ENCODE peak calls at places on chromosomes 16 and 17, in ten cellular contexts. A, Q, Y, N, S, H, F, T, O and M are unnamed samples.

GRCh38 chr17:72978593-72979218 is 113.8 kb downstream of the SLC39A11 start:
- DNase-seq in A (peak; percentile 14), Q (no peak), Y (peak; percentile 85), N (no peak), S (no peak), H (no peak), F (no peak), T (no peak), O (no peak), M (no peak)

GRCh38 chr16:85915125-85915845 is 16.3 kb downstream of the IRF8 start:
- DNase-seq in A (no peak), Q (no peak), Y (no peak), N (no peak), S (no peak), H (no peak), F (no peak), T (no peak), O (no peak), M (no peak)

GRCh38 chr17:68107373-68107772 is 71.8 kb downstream of the KPNA2 start:
- DNase-seq in A (no peak), Q (no peak), Y (no peak), N (no peak), S (no peak), H (no peak), F (no peak), T (no peak), O (no peak), M (no peak)

GRCh38 chr17:49576121-49576905 is 642 bp downstream of the NXPH3 start:
- DNase-seq in A (peak; percentile 56), Q (peak; percentile 25), Y (peak; percentile 40), N (no peak), S (no peak), H (peak; percentile 67), F (peak; percentile 78), T (peak; percentile 80), O (no peak), M (no peak)

GRCh38 chr16:57446530-57447141 is 549 bp downstream of the CIAPIN1 start:
- DNase-seq in A (peak; percentile 64), Q (peak; percentile 18), Y (peak; percentile 68), N (peak; percentile 30), S (peak; percentile 1), H (peak; percentile 57), F (peak; percentile 67), T (peak; percentile 35), O (no peak), M (no peak)

GRCh38 chr16:89409161-89409711 is 81.1 kb downstream of the ANKRD11 start:
- DNase-seq in A (peak; percentile 44), Q (no peak), Y (peak; percentile 56), N (peak; percentile 65), S (no peak), H (peak; percentile 76), F (peak; percentile 77), T (peak; percentile 59), O (no peak), M (no peak)

GRCh38 chr16:48949636-48950035 is 332.0 kb downstream of the CBLN1 start:
- DNase-seq in A (no peak), Q (no peak), Y (peak; percentile 52), N (no peak), S (no peak), H (peak; percentile 6), F (no peak), T (peak; percentile 70), O (no peak), M (no peak)

GRCh38 chr17:32831223-32831622 is 45.7 kb downstream of the MYO1D start:
- DNase-seq in A (no peak), Q (no peak), Y (no peak), N (no peak), S (no peak), H (no peak), F (no peak), T (no peak), O (no peak), M (no peak)

GRCh38 chr16:1972490-1972877 is 631 bp downstream of the TBL3 start:
- DNase-seq in A (no peak), Q (no peak), Y (peak; percentile 44), N (no peak), S (no peak), H (peak; percentile 55), F (peak; percentile 78), T (no peak), O (no peak), M (no peak)

GRCh38 chr17:76969598-76970172 is 101.5 kb downstream of the MGAT5B start:
- DNase-seq in A (no peak), Q (peak; percentile 53), Y (no peak), N (no peak), S (peak; percentile 31), H (peak; percentile 12), F (peak; percentile 24), T (no peak), O (no peak), M (no peak)

GRCh38 chr16:67936124-67936875 is at the start of gene PSMB10:
- DNase-seq in A (peak; percentile 68), Q (no peak), Y (peak; percentile 91), N (no peak), S (no peak), H (peak; percentile 53), F (peak; percentile 59), T (peak; percentile 86), O (peak; percentile 77), M (no peak)

GRCh38 chr17:71501716-71502115 is 619.1 kb upstream of the SOX9 start:
- DNase-seq in A (no peak), Q (no peak), Y (no peak), N (no peak), S (no peak), H (no peak), F (no peak), T (no peak), O (no peak), M (no peak)

GRCh38 chr16:67525176-67525860 is 3.3 kb upstream of the RIPOR1 start:
- DNase-seq in A (no peak), Q (no peak), Y (no peak), N (no peak), S (no peak), H (peak; percentile 72), F (peak; percentile 46), T (peak; percentile 65), O (no peak), M (no peak)

GRCh38 chr16:12721841-12722467 is 81.7 kb downstream of the CPPED1 start:
- DNase-seq in A (no peak), Q (no peak), Y (no peak), N (no peak), S (no peak), H (no peak), F (no peak), T (no peak), O (no peak), M (peak; percentile 89)

GRCh38 chr17:81722184-81723120 is 10.4 kb downstream of the SLC25A10 start:
- DNase-seq in A (no peak), Q (peak; percentile 18), Y (no peak), N (no peak), S (no peak), H (no peak), F (peak; percentile 45), T (no peak), O (peak; percentile 83), M (no peak)

GRCh38 chr17:2996938-2997670 is 66.3 kb downstream of the OR1D5 start:
- DNase-seq in A (no peak), Q (no peak), Y (no peak), N (no peak), S (no peak), H (no peak), F (no peak), T (no peak), O (no peak), M (no peak)

GRCh38 chr17:81345211-81346089 is 49.8 kb upstream of the BAHCC1 start:
- DNase-seq in A (peak; percentile 92), Q (peak; percentile 51), Y (peak; percentile 90), N (peak; percentile 32), S (peak; percentile 35), H (peak; percentile 95), F (peak; percentile 98), T (peak; percentile 92), O (peak; percentile 93), M (no peak)

GRCh38 chr17:5785343-5785742 is 201.0 kb upstream of the NLRP1 start:
- DNase-seq in A (peak; percentile 73), Q (no peak), Y (peak; percentile 73), N (no peak), S (no peak), H (peak; percentile 90), F (peak; percentile 48), T (peak; percentile 94), O (no peak), M (no peak)

GRCh38 chr16:88368994-88369393 is 13.8 kb upstream of the ZNF469 start:
- DNase-seq in A (no peak), Q (no peak), Y (no peak), N (no peak), S (no peak), H (no peak), F (no peak), T (no peak), O (no peak), M (no peak)

GRCh38 chr16:17290237-17290636 is 180.5 kb downstream of the XYLT1 start:
- DNase-seq in A (no peak), Q (no peak), Y (no peak), N (no peak), S (no peak), H (no peak), F (no peak), T (no peak), O (no peak), M (no peak)

GRCh38 chr16:794853-795466 is 5.6 kb downstream of the GNG13 start:
- DNase-seq in A (no peak), Q (no peak), Y (no peak), N (no peak), S (no peak), H (no peak), F (no peak), T (no peak), O (no peak), M (no peak)

GRCh38 chr16:24598777-24599437 is 59.5 kb downstream of the RBBP6 start:
- DNase-seq in A (no peak), Q (no peak), Y (no peak), N (no peak), S (no peak), H (no peak), F (no peak), T (no peak), O (no peak), M (no peak)

GRCh38 chr16:67678354-67679023 is 11.9 kb downstream of the C16orf86 start:
- DNase-seq in A (no peak), Q (no peak), Y (no peak), N (no peak), S (no peak), H (no peak), F (no peak), T (no peak), O (no peak), M (no peak)

GRCh38 chr17:66964083-66964771 is at the start of gene CACNG4:
- DNase-seq in A (no peak), Q (peak; percentile 31), Y (no peak), N (no peak), S (peak; percentile 20), H (no peak), F (no peak), T (no peak), O (no peak), M (no peak)

GRCh38 chr17:27549251-27549919 is 81.6 kb upstream of the LGALS9 start:
- DNase-seq in A (no peak), Q (no peak), Y (no peak), N (no peak), S (no peak), H (no peak), F (no peak), T (no peak), O (no peak), M (no peak)

GRCh38 chr16:16083421-16084156 is 134.2 kb downstream of the ABCC1 start:
- DNase-seq in A (peak; percentile 37), Q (no peak), Y (peak; percentile 27), N (no peak), S (no peak), H (peak; percentile 59), F (peak; percentile 9), T (peak; percentile 31), O (no peak), M (no peak)

GRCh38 chr16:59848314-59848713 is 1114.2 kb upstream of the GOT2 start:
- DNase-seq in A (no peak), Q (no peak), Y (no peak), N (no peak), S (no peak), H (no peak), F (no peak), T (no peak), O (no peak), M (no peak)

GRCh38 chr17:17723354-17724261 is 42.4 kb downstream of the RAI1 start:
- DNase-seq in A (peak; percentile 70), Q (no peak), Y (peak; percentile 93), N (peak; percentile 21), S (peak; percentile 70), H (peak; percentile 83), F (peak; percentile 92), T (peak; percentile 88), O (no peak), M (no peak)